ENCODE peak calls at places on chromosomes 13 and 19, in seven cellular contexts. B, K, H, R, V, M and L are unnamed samples.

GRCh38 chr19:3760871-3761361 is 576 bp downstream of the APBA3 start:
- DNase-seq in K (no peak), R (no peak), M (no peak), B (no peak), H (peak), V (no peak), L (no peak)

GRCh38 chr19:1109697-1110671 is 6.2 kb downstream of the GPX4 start:
- DNase-seq in V (no peak), B (no peak), K (no peak), H (no peak), M (no peak), R (no peak), L (no peak)

GRCh38 chr13:97535619-97536018 is 101.7 kb downstream of the RAP2A start:
- DNase-seq in R (no peak), V (no peak), K (no peak), H (no peak), B (no peak), M (no peak), L (no peak)

GRCh38 chr13:92806215-92806614 is 420.4 kb upstream of the GPC6 start:
- DNase-seq in V (no peak), R (no peak), B (no peak), M (no peak), H (no peak), K (no peak), L (no peak)

GRCh38 chr19:45139286-45140143 is 21.3 kb downstream of the NKPD1 start:
- DNase-seq in B (peak), R (no peak), K (no peak), M (no peak), V (no peak), H (no peak), L (no peak)

GRCh38 chr13:84137292-84137691 is 255.0 kb upstream of the SLITRK1 start:
- DNase-seq in H (no peak), R (peak), V (no peak), B (peak), K (no peak), M (no peak), L (no peak)

GRCh38 chr19:30070198-30070969 is 128.3 kb downstream of the URI1 start:
- DNase-seq in H (no peak), R (no peak), K (no peak), M (peak), V (no peak), B (no peak), L (no peak)

GRCh38 chr13:112066624-112067004 is 335 bp upstream of the SOX1 start:
- DNase-seq in B (no peak), R (peak), V (peak), K (peak), M (peak), H (no peak), L (no peak)

GRCh38 chr13:46630419-46631183 is 77.6 kb downstream of the LRCH1 start:
- DNase-seq in R (no peak), H (no peak), K (no peak), V (no peak), B (no peak), M (no peak), L (no peak)